ENCODE peak calls at places on chromosome 6, in ten cellular contexts. Q is body of pancreas, K is brain microvascular endothelial cell, N is adrenal gland, R is IMR-90, E is neural progenitor cell, U is cardiac muscle cell, L is A549, P is HepG2, G is fibroblast of lung. S is an unnamed sample.

GRCh38 chr6:40585661-40586269 is 1.4 kb downstream of the LRFN2 start:
- DNase-seq in G (no peak), U (no peak), K (no peak), P (no peak), Q (no peak), E (peak; percentile 76), R (no peak), L (no peak), N (no peak), S (no peak)

GRCh38 chr6:145815351-145815772 is 767 bp upstream of the FBXO30 start:
- DNase-seq in P (no peak), K (peak; percentile 18), R (peak; percentile 8), E (no peak), N (peak; percentile 65), Q (no peak), G (peak; percentile 21), U (no peak), L (no peak), S (peak; percentile 31)

GRCh38 chr6:118350881-118351430 is 197.1 kb upstream of the PLN start:
- DNase-seq in P (no peak), G (peak; percentile 65), K (no peak), E (no peak), U (no peak), L (no peak), N (no peak), R (peak; percentile 90), Q (no peak), S (no peak)

GRCh38 chr6:111880181-111880944 is 7.1 kb upstream of the FYN start:
- DNase-seq in E (no peak), P (no peak), N (no peak), G (no peak), R (peak; percentile 54), Q (no peak), K (no peak), U (no peak), L (no peak), S (peak; percentile 7)

GRCh38 chr6:140977425-140977824 is 1155.3 kb upstream of the GJE1 start:
- DNase-seq in E (no peak), U (no peak), K (no peak), Q (no peak), N (no peak), G (peak; percentile 83), L (no peak), R (peak; percentile 47), P (no peak), S (no peak)

GRCh38 chr6:26006086-26006939 is 43.7 kb downstream of the TRIM38 start:
- DNase-seq in Q (no peak), P (no peak), R (no peak), N (no peak), K (no peak), L (no peak), E (no peak), G (no peak), U (no peak), S (no peak)

GRCh38 chr6:37033819-37034790 is 28.6 kb downstream of the FGD2 start:
- DNase-seq in K (no peak), R (no peak), P (no peak), G (no peak), U (no peak), L (no peak), E (no peak), Q (no peak), N (no peak), S (no peak)

GRCh38 chr6:109315331-109316129 is 66.7 kb downstream of the CD164 start:
- DNase-seq in L (no peak), N (no peak), E (peak; percentile 59), G (no peak), R (no peak), Q (no peak), K (no peak), U (no peak), P (no peak), S (no peak)

GRCh38 chr6:1578293-1578745 is 31.4 kb upstream of the FOXC1 start:
- DNase-seq in Q (no peak), E (no peak), R (no peak), U (no peak), K (no peak), G (no peak), L (no peak), N (no peak), P (no peak), S (no peak)

GRCh38 chr6:166639921-166640320 is 12.9 kb upstream of the RPS6KA2 start:
- DNase-seq in L (no peak), R (no peak), N (no peak), E (no peak), G (no peak), P (no peak), U (no peak), K (no peak), Q (no peak), S (no peak)

GRCh38 chr6:85403331-85404015 is 46.4 kb upstream of the NT5E start:
- DNase-seq in Q (no peak), U (no peak), P (no peak), R (peak; percentile 92), E (no peak), G (peak; percentile 77), K (peak; percentile 71), L (peak; percentile 50), N (no peak), S (peak; percentile 87)

GRCh38 chr6:56595490-56596122 is 47.1 kb downstream of the DST start:
- DNase-seq in G (peak; percentile 45), P (peak; percentile 43), E (peak; percentile 74), U (peak; percentile 60), Q (peak; percentile 53), K (peak; percentile 23), N (no peak), R (peak; percentile 30), L (peak; percentile 8), S (peak; percentile 35)

GRCh38 chr6:72617721-72618120 is 4.1 kb upstream of the KCNQ5 start:
- DNase-seq in L (no peak), G (no peak), P (no peak), E (no peak), N (no peak), R (no peak), K (no peak), Q (no peak), U (no peak), S (no peak)
- TF ChIP-seq CTCF in L (no peak), G (no peak), P (no peak), E (no peak), N (no peak), R (no peak), K (no peak), Q (no peak), U (no peak), S (no peak)

GRCh38 chr6:20965915-20966314 is 431.7 kb downstream of the CDKAL1 start:
- DNase-seq in N (no peak), K (no peak), E (no peak), R (no peak), U (no peak), G (no peak), L (no peak), P (peak; percentile 52), Q (no peak), S (no peak)
- H3K27ac ChIP-seq in N (no peak overlapping the region), K (no peak overlapping the region), E (no peak overlapping the region), R (no peak overlapping the region), U (no peak overlapping the region), G (no peak overlapping the region), L (no peak overlapping the region), P (no peak overlapping the region), Q (no peak overlapping the region), S (no peak overlapping the region)

GRCh38 chr6:148249160-148249559 is 93.5 kb upstream of the SASH1 start:
- DNase-seq in K (no peak), G (no peak), N (no peak), R (no peak), E (no peak), L (no peak), P (no peak), U (no peak), Q (peak; percentile 44), S (no peak)

GRCh38 chr6:148247386-148248063 is 95.1 kb upstream of the SASH1 start:
- DNase-seq in G (no peak), K (no peak), U (no peak), N (no peak), Q (no peak), L (no peak), P (no peak), E (no peak), R (no peak), S (no peak)

GRCh38 chr6:148251891-148252290 is 90.7 kb upstream of the SASH1 start:
- DNase-seq in L (no peak), K (no peak), G (no peak), P (no peak), U (no peak), R (peak; percentile 48), E (no peak), Q (no peak), N (no peak), S (no peak)

GRCh38 chr6:148251286-148251685 is 91.4 kb upstream of the SASH1 start:
- DNase-seq in U (peak; percentile 38), P (peak; percentile 37), K (peak; percentile 41), N (no peak), R (peak; percentile 80), E (peak; percentile 35), Q (no peak), G (peak; percentile 79), L (peak; percentile 46), S (peak; percentile 42)
- TF ChIP-seq CTCF in U (peak; percentile 53), P (peak; percentile 56), K (peak; percentile 53), N (no peak), R (peak; percentile 62), E (peak; percentile 49), Q (no peak), G (peak; percentile 36), L (no peak), S (peak; percentile 41)

GRCh38 chr6:73742433-73742832 is 46.4 kb downstream of the CD109 start:
- DNase-seq in K (no peak), N (no peak), U (no peak), P (no peak), Q (no peak), R (no peak), G (no peak), E (no peak), L (no peak), S (no peak)

GRCh38 chr6:73734843-73735453 is 38.9 kb downstream of the CD109 start:
- DNase-seq in U (no peak), R (peak; percentile 24), P (no peak), Q (no peak), L (no peak), N (no peak), G (no peak), E (no peak), K (no peak), S (no peak)

GRCh38 chr6:73738367-73739028 is 42.5 kb downstream of the CD109 start:
- DNase-seq in N (no peak), P (no peak), U (no peak), E (no peak), L (no peak), Q (no peak), K (no peak), G (no peak), R (no peak), S (no peak)

GRCh38 chr6:73743556-73743955 is 47.6 kb downstream of the CD109 start:
- DNase-seq in L (no peak), N (no peak), Q (no peak), U (no peak), G (no peak), E (no peak), R (peak; percentile 27), K (no peak), P (no peak), S (no peak)

DNA sequence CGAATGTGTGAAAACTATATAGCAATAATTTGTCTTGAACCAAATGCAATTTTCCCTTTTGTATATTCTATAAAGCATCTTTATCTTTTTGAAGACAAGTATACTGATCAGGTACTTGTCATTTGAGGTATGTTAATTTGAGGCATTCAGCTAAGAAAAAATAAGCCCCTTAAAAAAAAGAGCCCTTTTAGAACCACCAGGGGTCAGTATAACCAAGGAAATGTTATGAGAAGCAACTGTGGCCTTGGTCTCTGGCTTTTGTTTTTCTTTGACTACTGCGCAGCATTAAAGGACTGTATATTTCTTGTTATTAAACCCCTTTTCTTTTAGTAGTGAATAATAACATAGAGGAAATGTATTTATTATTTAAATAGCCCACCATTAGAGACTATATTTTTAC is 43.1 kb downstream of the CD109 start:
- DNase-seq in G (peak; percentile 85), U (peak; percentile 80), R (peak; percentile 78), E (peak; percentile 75), Q (no peak), L (peak; percentile 56), P (peak; percentile 66), N (no peak), K (peak; percentile 28), S (peak; percentile 26)
- H3K27ac ChIP-seq in G (no peak overlapping the region), U (no peak overlapping the region), R (no peak overlapping the region), E (no peak overlapping the region), Q (no peak overlapping the region), L (no peak overlapping the region), P (no peak overlapping the region), N (no peak overlapping the region), K (no peak overlapping the region), S (no peak overlapping the region)